ENCODE peak calls at places on chromosomes 6 and 20, in six cellular contexts. One of them, this sample, is unnamed. For H3K27me3, the result is how much of the 10 kb centered on the place peaks cover.

GRCh38 chr20:64057628-64058498 is 5.1 kb upstream of the TCEA2 start:
- DNase-seq in iPS DF 6.9: no peak
- DNase-seq in PC-9: peak
- DNase-seq in heart left ventricle: peak
- DNase-seq in fibroblast of lung: peak
- DNase-seq in sigmoid colon: peak
- DNase-seq in this sample: peak

GRCh38 chr20:36614781-36615557 is 9.4 kb downstream of the RAB5IF start:
- DNase-seq in PC-9: no peak
- DNase-seq in heart left ventricle: no peak
- DNase-seq in iPS DF 6.9: no peak
- DNase-seq in fibroblast of lung: no peak
- DNase-seq in sigmoid colon: no peak
- DNase-seq in this sample: no peak

GRCh38 chr6:26598267-26598666 is 1.5 kb downstream of the ABT1 start:
- DNase-seq in PC-9: no peak
- DNase-seq in heart left ventricle: no peak
- DNase-seq in iPS DF 6.9: no peak
- DNase-seq in sigmoid colon: no peak
- DNase-seq in fibroblast of lung: no peak
- DNase-seq in this sample: no peak

GRCh38 chr6:36853325-36853724 is 14.1 kb upstream of the CPNE5 start:
- DNase-seq in sigmoid colon: peak
- DNase-seq in heart left ventricle: no peak
- DNase-seq in PC-9: peak
- DNase-seq in fibroblast of lung: peak
- DNase-seq in iPS DF 6.9: no peak
- DNase-seq in this sample: no peak

GRCh38 chr6:140541288-140541687 is 1166.8 kb upstream of the CITED2 start:
- DNase-seq in heart left ventricle: no peak
- DNase-seq in sigmoid colon: no peak
- DNase-seq in iPS DF 6.9: no peak
- DNase-seq in PC-9: no peak
- DNase-seq in fibroblast of lung: no peak
- DNase-seq in this sample: no peak

GRCh38 chr20:44017905-44018683 is 103.4 kb downstream of the TOX2 start:
- DNase-seq in heart left ventricle: peak
- DNase-seq in sigmoid colon: peak
- DNase-seq in fibroblast of lung: peak
- DNase-seq in PC-9: peak
- DNase-seq in iPS DF 6.9: no peak
- DNase-seq in this sample: peak

GRCh38 chr20:48056218-48056617 is 270.9 kb upstream of the SULF2 start:
- DNase-seq in heart left ventricle: no peak
- DNase-seq in PC-9: no peak
- DNase-seq in sigmoid colon: no peak
- DNase-seq in iPS DF 6.9: no peak
- DNase-seq in fibroblast of lung: no peak
- DNase-seq in this sample: no peak

GRCh38 chr20:60034231-60035110 is 76.2 kb downstream of the CDH26 start:
- DNase-seq in sigmoid colon: no peak
- DNase-seq in PC-9: no peak
- DNase-seq in heart left ventricle: peak
- DNase-seq in fibroblast of lung: no peak
- DNase-seq in iPS DF 6.9: no peak
- DNase-seq in this sample: no peak

GRCh38 chr20:47642624-47643023 is 140.9 kb downstream of the NCOA3 start:
- DNase-seq in sigmoid colon: no peak
- DNase-seq in fibroblast of lung: no peak
- DNase-seq in heart left ventricle: no peak
- DNase-seq in PC-9: no peak
- DNase-seq in iPS DF 6.9: no peak
- DNase-seq in this sample: no peak

DNA sequence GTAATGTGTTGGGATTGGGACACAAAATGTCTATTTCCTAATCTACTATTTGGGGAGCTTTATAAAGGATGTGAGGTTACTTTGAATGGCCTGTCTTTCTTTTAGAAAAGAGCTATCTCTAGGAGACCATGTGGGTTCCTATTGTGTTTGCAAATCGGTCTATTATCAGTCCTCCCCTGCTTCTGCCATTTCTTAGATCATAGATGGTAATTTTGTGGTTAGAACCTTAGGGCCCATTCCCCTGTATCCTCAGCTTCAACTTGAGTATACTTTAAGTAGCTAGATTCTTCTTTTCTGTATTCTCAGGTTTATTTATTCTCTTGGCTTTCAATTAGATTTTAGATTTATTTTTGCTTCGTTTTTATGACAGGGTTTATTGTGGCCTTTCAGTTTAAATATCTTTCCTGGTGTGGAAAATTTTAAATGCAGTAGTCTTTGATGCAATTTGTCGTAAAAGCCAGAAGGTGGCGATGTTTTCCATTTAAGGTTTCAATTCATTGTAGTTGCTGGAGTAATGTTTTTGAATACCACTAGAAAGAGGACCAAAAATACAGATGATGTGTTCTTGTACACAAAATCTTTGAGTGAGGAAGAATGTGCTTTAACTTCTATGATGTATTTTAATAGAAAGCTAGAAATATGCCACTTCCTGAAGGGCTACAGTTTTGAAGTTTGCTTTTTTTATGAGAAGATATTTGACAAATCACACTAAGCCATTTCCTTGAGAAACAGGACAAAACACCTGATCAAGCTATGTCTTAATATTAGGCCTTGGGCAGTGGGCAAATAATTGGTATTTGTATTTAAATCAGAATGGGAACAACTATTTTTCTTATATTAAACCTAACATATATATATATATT is 20.3 kb downstream of the TBPL1 start:
- DNase-seq in fibroblast of lung: peak
- DNase-seq in iPS DF 6.9: no peak
- DNase-seq in heart left ventricle: no peak
- DNase-seq in sigmoid colon: no peak
- DNase-seq in PC-9: peak
- DNase-seq in this sample: no peak
- H3K27ac ChIP-seq in fibroblast of lung: no peak
- H3K27ac ChIP-seq in iPS DF 6.9: no peak
- H3K27ac ChIP-seq in heart left ventricle: no peak
- H3K27ac ChIP-seq in sigmoid colon: peak
- H3K27ac ChIP-seq in PC-9: peak
- H3K27ac ChIP-seq in this sample: no peak

DNA sequence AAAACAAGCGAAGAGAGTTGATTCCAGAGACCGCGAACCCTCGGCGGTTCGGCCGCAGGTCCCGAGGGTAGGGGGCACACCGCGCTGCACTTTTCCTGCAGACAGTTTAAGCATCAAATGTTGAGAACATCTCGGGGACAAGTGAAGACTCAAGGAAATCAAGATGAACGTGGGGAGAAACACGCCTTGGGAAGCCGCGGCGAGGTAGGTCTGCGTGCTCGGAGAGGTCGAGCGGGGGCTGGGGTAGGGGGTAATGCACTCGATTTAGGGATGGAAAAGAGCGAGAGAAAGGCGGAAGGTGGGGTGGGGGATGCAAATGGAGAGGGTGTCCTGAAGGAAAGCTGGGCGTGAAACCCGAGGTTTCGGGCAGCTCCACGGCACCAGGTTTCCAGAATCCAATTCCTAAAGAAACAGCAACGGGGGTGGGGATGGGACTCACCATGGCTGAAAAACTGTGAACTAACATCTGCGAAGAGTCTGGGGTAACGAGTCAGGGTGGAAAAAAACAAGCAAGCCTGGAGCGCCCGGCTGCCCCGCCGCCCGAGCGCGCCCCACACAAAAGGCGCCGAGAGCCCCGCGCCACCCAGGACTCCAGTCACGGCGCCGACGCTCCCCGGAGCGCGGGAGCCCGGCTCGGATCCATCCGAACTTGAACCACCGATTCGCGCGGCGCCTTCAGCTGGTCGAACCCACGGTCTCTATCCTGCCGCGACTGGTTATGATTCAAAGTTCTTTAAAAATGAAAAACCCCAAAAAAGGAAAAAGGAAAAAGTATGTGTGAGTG is 3.6 kb downstream of the TFAP2A start:
- DNase-seq in sigmoid colon: no peak
- DNase-seq in PC-9: no peak
- DNase-seq in heart left ventricle: no peak
- DNase-seq in fibroblast of lung: no peak
- DNase-seq in iPS DF 6.9: no peak
- DNase-seq in this sample: no peak
- H3K27me3 ChIP-seq in sigmoid colon: half or more
- H3K27me3 ChIP-seq in PC-9: under half
- H3K27me3 ChIP-seq in heart left ventricle: half or more
- H3K27me3 ChIP-seq in fibroblast of lung: half or more
- H3K27me3 ChIP-seq in iPS DF 6.9: half or more
- H3K27me3 ChIP-seq in this sample: under half

GRCh38 chr20:49400904-49401303 is 81.6 kb downstream of the KCNB1 start:
- DNase-seq in fibroblast of lung: peak
- DNase-seq in heart left ventricle: peak
- DNase-seq in iPS DF 6.9: no peak
- DNase-seq in PC-9: no peak
- DNase-seq in sigmoid colon: peak
- DNase-seq in this sample: no peak
- H3K27ac ChIP-seq in fibroblast of lung: no peak
- H3K27ac ChIP-seq in heart left ventricle: peak
- H3K27ac ChIP-seq in iPS DF 6.9: no peak
- H3K27ac ChIP-seq in PC-9: no peak
- H3K27ac ChIP-seq in sigmoid colon: peak
- H3K27ac ChIP-seq in this sample: no peak

GRCh38 chr20:53210931-53211330 is 238.8 kb downstream of the TSHZ2 start:
- DNase-seq in iPS DF 6.9: no peak
- DNase-seq in fibroblast of lung: no peak
- DNase-seq in PC-9: no peak
- DNase-seq in heart left ventricle: no peak
- DNase-seq in sigmoid colon: no peak
- DNase-seq in this sample: no peak
- H3K27me3 ChIP-seq in iPS DF 6.9: under half
- H3K27me3 ChIP-seq in fibroblast of lung: under half
- H3K27me3 ChIP-seq in PC-9: half or more
- H3K27me3 ChIP-seq in heart left ventricle: under half
- H3K27me3 ChIP-seq in sigmoid colon: under half
- H3K27me3 ChIP-seq in this sample: under half

GRCh38 chr6:72647489-72647888 is 25.6 kb downstream of the KCNQ5 start:
- DNase-seq in PC-9: no peak
- DNase-seq in fibroblast of lung: no peak
- DNase-seq in sigmoid colon: no peak
- DNase-seq in iPS DF 6.9: no peak
- DNase-seq in heart left ventricle: no peak
- DNase-seq in this sample: no peak

GRCh38 chr6:72646604-72647485 is 25.0 kb downstream of the KCNQ5 start:
- DNase-seq in heart left ventricle: no peak
- DNase-seq in iPS DF 6.9: no peak
- DNase-seq in sigmoid colon: no peak
- DNase-seq in PC-9: no peak
- DNase-seq in fibroblast of lung: no peak
- DNase-seq in this sample: no peak

GRCh38 chr6:72651191-72651590 is 29.3 kb downstream of the KCNQ5 start:
- DNase-seq in PC-9: no peak
- DNase-seq in iPS DF 6.9: no peak
- DNase-seq in heart left ventricle: no peak
- DNase-seq in fibroblast of lung: no peak
- DNase-seq in sigmoid colon: no peak
- DNase-seq in this sample: no peak

GRCh38 chr6:72650081-72650745 is 28.3 kb downstream of the KCNQ5 start:
- DNase-seq in fibroblast of lung: no peak
- DNase-seq in sigmoid colon: no peak
- DNase-seq in iPS DF 6.9: no peak
- DNase-seq in PC-9: no peak
- DNase-seq in heart left ventricle: no peak
- DNase-seq in this sample: no peak

DNA sequence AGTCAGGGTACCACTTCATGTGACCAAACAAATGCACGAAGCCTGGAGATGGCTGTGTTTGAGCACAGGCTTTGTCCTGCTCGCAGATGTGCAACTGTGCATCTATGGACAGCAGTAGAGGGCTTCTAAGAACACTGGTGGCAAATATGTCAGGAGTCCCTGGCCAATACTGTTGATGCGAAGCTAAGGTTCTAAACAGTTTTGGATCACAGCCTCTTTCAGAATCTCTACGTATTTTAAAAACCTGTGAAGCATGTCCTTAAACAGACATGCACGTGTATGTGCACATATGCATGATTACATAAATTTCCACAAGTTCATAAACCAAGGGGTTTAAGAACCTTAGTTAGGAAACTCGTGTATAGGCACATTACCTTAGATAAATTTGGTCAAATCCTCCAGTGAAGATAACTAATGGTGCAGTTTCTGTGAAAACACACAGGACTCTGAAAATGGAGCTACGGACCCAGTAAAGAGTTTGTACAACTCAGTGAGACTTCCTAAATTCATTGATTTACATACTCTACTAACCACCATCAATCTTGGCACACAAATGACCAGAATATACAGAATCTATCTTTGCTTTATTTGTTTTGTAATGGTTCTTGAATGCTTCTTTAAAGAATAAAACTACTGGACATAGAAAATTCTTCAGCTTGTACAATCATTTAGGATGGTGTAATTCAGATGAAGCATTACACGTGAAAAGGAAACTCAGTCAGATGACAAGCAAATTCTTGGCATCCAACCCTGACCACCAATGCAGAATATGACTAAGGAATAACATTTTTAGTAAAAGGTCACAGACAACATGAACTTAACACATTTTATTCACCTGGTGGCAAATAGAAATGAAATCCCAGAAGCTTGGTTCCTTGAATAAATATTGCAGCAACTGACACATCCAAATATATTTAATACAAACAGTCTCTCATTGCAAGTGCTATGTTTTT is 27.4 kb downstream of the KCNQ5 start:
- DNase-seq in iPS DF 6.9: no peak
- DNase-seq in sigmoid colon: no peak
- DNase-seq in PC-9: peak
- DNase-seq in fibroblast of lung: peak
- DNase-seq in heart left ventricle: no peak
- DNase-seq in this sample: no peak
- H3K27ac ChIP-seq in iPS DF 6.9: no peak
- H3K27ac ChIP-seq in sigmoid colon: no peak
- H3K27ac ChIP-seq in PC-9: peak
- H3K27ac ChIP-seq in fibroblast of lung: no peak
- H3K27ac ChIP-seq in heart left ventricle: no peak
- H3K27ac ChIP-seq in this sample: no peak